ENCODE peak calls at places on chromosomes 3 and 15, in eight cellular contexts. One of them, this sample, is unnamed.

GRCh38 chr15:68994149-68994548 is 20.3 kb upstream of the NOX5 start:
- DNase-seq in ovary: no peak
- DNase-seq in lower lobe of right lung: no peak
- DNase-seq in uterus: no peak
- DNase-seq in RWPE1: peak; percentile 61
- DNase-seq in heart right ventricle: no peak
- DNase-seq in CD4-positive, alpha-beta T cell: no peak
- DNase-seq in body of pancreas: no peak
- DNase-seq in this sample: no peak

GRCh38 chr3:112676659-112677234 is 35.8 kb upstream of the CCDC80 start:
- DNase-seq in ovary: peak; percentile 46
- DNase-seq in lower lobe of right lung: peak; percentile 61
- DNase-seq in uterus: peak; percentile 58
- DNase-seq in RWPE1: peak; percentile 87
- DNase-seq in heart right ventricle: peak; percentile 24
- DNase-seq in CD4-positive, alpha-beta T cell: peak; percentile 61
- DNase-seq in body of pancreas: no peak
- DNase-seq in this sample: peak; percentile 16

GRCh38 chr3:184682671-184683070 is 29.2 kb downstream of the MAGEF1 start:
- DNase-seq in ovary: no peak
- DNase-seq in lower lobe of right lung: no peak
- DNase-seq in uterus: no peak
- DNase-seq in RWPE1: no peak
- DNase-seq in heart right ventricle: no peak
- DNase-seq in CD4-positive, alpha-beta T cell: no peak
- DNase-seq in body of pancreas: no peak
- DNase-seq in this sample: no peak

GRCh38 chr3:126558336-126559071 is at the start of gene C3orf22:
- DNase-seq in ovary: no peak
- DNase-seq in lower lobe of right lung: no peak
- DNase-seq in uterus: peak; percentile 5
- DNase-seq in RWPE1: no peak
- DNase-seq in heart right ventricle: no peak
- DNase-seq in CD4-positive, alpha-beta T cell: no peak
- DNase-seq in body of pancreas: no peak
- DNase-seq in this sample: no peak

GRCh38 chr3:93969443-93969842 is 4.3 kb downstream of the PROS1 start:
- DNase-seq in ovary: no peak
- DNase-seq in lower lobe of right lung: no peak
- DNase-seq in uterus: no peak
- DNase-seq in RWPE1: peak; percentile 39
- DNase-seq in heart right ventricle: no peak
- DNase-seq in CD4-positive, alpha-beta T cell: no peak
- DNase-seq in body of pancreas: no peak
- DNase-seq in this sample: no peak

GRCh38 chr3:171320721-171321120 is 139.5 kb downstream of the TNIK start:
- DNase-seq in ovary: no peak
- DNase-seq in lower lobe of right lung: no peak
- DNase-seq in uterus: no peak
- DNase-seq in RWPE1: no peak
- DNase-seq in heart right ventricle: no peak
- DNase-seq in CD4-positive, alpha-beta T cell: no peak
- DNase-seq in body of pancreas: no peak
- DNase-seq in this sample: no peak

GRCh38 chr3:48388966-48389365 is 16.9 kb downstream of the FBXW12 start:
- DNase-seq in ovary: no peak
- DNase-seq in lower lobe of right lung: no peak
- DNase-seq in uterus: no peak
- DNase-seq in RWPE1: no peak
- DNase-seq in heart right ventricle: no peak
- DNase-seq in CD4-positive, alpha-beta T cell: no peak
- DNase-seq in body of pancreas: no peak
- DNase-seq in this sample: no peak

GRCh38 chr3:101519685-101520365 is 6.8 kb upstream of the SENP7 start:
- DNase-seq in ovary: no peak
- DNase-seq in lower lobe of right lung: no peak
- DNase-seq in uterus: no peak
- DNase-seq in RWPE1: no peak
- DNase-seq in heart right ventricle: no peak
- DNase-seq in CD4-positive, alpha-beta T cell: no peak
- DNase-seq in body of pancreas: no peak
- DNase-seq in this sample: no peak

GRCh38 chr15:73346735-73347312 is 21.9 kb downstream of the HCN4 start:
- DNase-seq in ovary: peak; percentile 26
- DNase-seq in lower lobe of right lung: peak; percentile 76
- DNase-seq in uterus: peak; percentile 26
- DNase-seq in RWPE1: peak; percentile 73
- DNase-seq in heart right ventricle: peak; percentile 64
- DNase-seq in CD4-positive, alpha-beta T cell: peak; percentile 44
- DNase-seq in body of pancreas: peak; percentile 76
- DNase-seq in this sample: no peak

GRCh38 chr3:138078901-138079344 is 36.5 kb downstream of the DZIP1L start:
- DNase-seq in ovary: no peak
- DNase-seq in lower lobe of right lung: no peak
- DNase-seq in uterus: no peak
- DNase-seq in RWPE1: peak; percentile 83
- DNase-seq in heart right ventricle: no peak
- DNase-seq in CD4-positive, alpha-beta T cell: no peak
- DNase-seq in body of pancreas: no peak
- DNase-seq in this sample: no peak

GRCh38 chr15:28084547-28084946 is 14.6 kb downstream of the OCA2 start:
- DNase-seq in ovary: no peak
- DNase-seq in lower lobe of right lung: no peak
- DNase-seq in uterus: no peak
- DNase-seq in RWPE1: no peak
- DNase-seq in heart right ventricle: no peak
- DNase-seq in CD4-positive, alpha-beta T cell: no peak
- DNase-seq in body of pancreas: no peak
- DNase-seq in this sample: no peak

GRCh38 chr3:53255360-53255774 is 455 bp downstream of the TKT start:
- DNase-seq in ovary: no peak
- DNase-seq in lower lobe of right lung: peak; percentile 65
- DNase-seq in uterus: peak; percentile 26
- DNase-seq in RWPE1: no peak
- DNase-seq in heart right ventricle: peak; percentile 42
- DNase-seq in CD4-positive, alpha-beta T cell: peak; percentile 12
- DNase-seq in body of pancreas: peak; percentile 48
- DNase-seq in this sample: no peak

GRCh38 chr3:152190636-152191183 is 78.0 kb upstream of the MBNL1 start:
- DNase-seq in ovary: no peak
- DNase-seq in lower lobe of right lung: no peak
- DNase-seq in uterus: no peak
- DNase-seq in RWPE1: no peak
- DNase-seq in heart right ventricle: no peak
- DNase-seq in CD4-positive, alpha-beta T cell: no peak
- DNase-seq in body of pancreas: no peak
- DNase-seq in this sample: no peak

GRCh38 chr3:58575986-58576652 is 1.1 kb downstream of the FAM107A start:
- DNase-seq in ovary: no peak
- DNase-seq in lower lobe of right lung: no peak
- DNase-seq in uterus: no peak
- DNase-seq in RWPE1: no peak
- DNase-seq in heart right ventricle: no peak
- DNase-seq in CD4-positive, alpha-beta T cell: no peak
- DNase-seq in body of pancreas: no peak
- DNase-seq in this sample: no peak
- H3K27ac ChIP-seq in ovary: no peak overlapping the region
- H3K27ac ChIP-seq in lower lobe of right lung: peak overlapping the region; percentile 88
- H3K27ac ChIP-seq in uterus: peak overlapping the region; percentile 82
- H3K27ac ChIP-seq in RWPE1: no peak overlapping the region
- H3K27ac ChIP-seq in heart right ventricle: peak overlapping the region; percentile 92
- H3K27ac ChIP-seq in CD4-positive, alpha-beta T cell: no peak overlapping the region
- H3K27ac ChIP-seq in body of pancreas: peak overlapping the region; percentile 70
- H3K27ac ChIP-seq in this sample: peak overlapping the region; percentile 58

GRCh38 chr3:72487078-72487765 is 361.0 kb downstream of the SHQ1 start:
- DNase-seq in ovary: peak; percentile 20
- DNase-seq in lower lobe of right lung: peak; percentile 84
- DNase-seq in uterus: peak; percentile 58
- DNase-seq in RWPE1: peak; percentile 57
- DNase-seq in heart right ventricle: peak; percentile 46
- DNase-seq in CD4-positive, alpha-beta T cell: no peak
- DNase-seq in body of pancreas: peak; percentile 45
- DNase-seq in this sample: no peak

GRCh38 chr3:72488736-72489030 is 359.6 kb downstream of the SHQ1 start:
- DNase-seq in ovary: no peak
- DNase-seq in lower lobe of right lung: no peak
- DNase-seq in uterus: no peak
- DNase-seq in RWPE1: no peak
- DNase-seq in heart right ventricle: no peak
- DNase-seq in CD4-positive, alpha-beta T cell: no peak
- DNase-seq in body of pancreas: no peak
- DNase-seq in this sample: no peak

GRCh38 chr3:72489916-72490315 is 358.3 kb downstream of the SHQ1 start:
- DNase-seq in ovary: no peak
- DNase-seq in lower lobe of right lung: no peak
- DNase-seq in uterus: no peak
- DNase-seq in RWPE1: no peak
- DNase-seq in heart right ventricle: no peak
- DNase-seq in CD4-positive, alpha-beta T cell: no peak
- DNase-seq in body of pancreas: no peak
- DNase-seq in this sample: no peak

GRCh38 chr3:72485649-72486048 is 362.6 kb downstream of the SHQ1 start:
- DNase-seq in ovary: no peak
- DNase-seq in lower lobe of right lung: no peak
- DNase-seq in uterus: no peak
- DNase-seq in RWPE1: no peak
- DNase-seq in heart right ventricle: peak; percentile 36
- DNase-seq in CD4-positive, alpha-beta T cell: no peak
- DNase-seq in body of pancreas: no peak
- DNase-seq in this sample: no peak

GRCh38 chr3:72487946-72488735 is 360.1 kb downstream of the SHQ1 start:
- DNase-seq in ovary: no peak
- DNase-seq in lower lobe of right lung: no peak
- DNase-seq in uterus: no peak
- DNase-seq in RWPE1: no peak
- DNase-seq in heart right ventricle: no peak
- DNase-seq in CD4-positive, alpha-beta T cell: no peak
- DNase-seq in body of pancreas: no peak
- DNase-seq in this sample: no peak
- H3K27ac ChIP-seq in ovary: no peak overlapping the region
- H3K27ac ChIP-seq in lower lobe of right lung: peak overlapping the region; percentile 68
- H3K27ac ChIP-seq in uterus: no peak overlapping the region
- H3K27ac ChIP-seq in RWPE1: peak overlapping the region; percentile 69
- H3K27ac ChIP-seq in heart right ventricle: no peak overlapping the region
- H3K27ac ChIP-seq in CD4-positive, alpha-beta T cell: no peak overlapping the region
- H3K27ac ChIP-seq in body of pancreas: peak overlapping the region; percentile 10
- H3K27ac ChIP-seq in this sample: no peak overlapping the region

GRCh38 chr15:83200162-83200561 is 7.5 kb downstream of the HDGFL3 start:
- DNase-seq in ovary: no peak
- DNase-seq in lower lobe of right lung: no peak
- DNase-seq in uterus: no peak
- DNase-seq in RWPE1: no peak
- DNase-seq in heart right ventricle: no peak
- DNase-seq in CD4-positive, alpha-beta T cell: no peak
- DNase-seq in body of pancreas: no peak
- DNase-seq in this sample: no peak

GRCh38 chr15:83199288-83199687 is 8.3 kb downstream of the HDGFL3 start:
- DNase-seq in ovary: no peak
- DNase-seq in lower lobe of right lung: no peak
- DNase-seq in uterus: no peak
- DNase-seq in RWPE1: no peak
- DNase-seq in heart right ventricle: no peak
- DNase-seq in CD4-positive, alpha-beta T cell: no peak
- DNase-seq in body of pancreas: no peak
- DNase-seq in this sample: no peak

GRCh38 chr15:83198476-83198875 is 9.1 kb downstream of the HDGFL3 start:
- DNase-seq in ovary: no peak
- DNase-seq in lower lobe of right lung: no peak
- DNase-seq in uterus: no peak
- DNase-seq in RWPE1: no peak
- DNase-seq in heart right ventricle: no peak
- DNase-seq in CD4-positive, alpha-beta T cell: no peak
- DNase-seq in body of pancreas: no peak
- DNase-seq in this sample: no peak

GRCh38 chr15:83203543-83203942 is 4.1 kb downstream of the HDGFL3 start:
- DNase-seq in ovary: no peak
- DNase-seq in lower lobe of right lung: no peak
- DNase-seq in uterus: no peak
- DNase-seq in RWPE1: no peak
- DNase-seq in heart right ventricle: no peak
- DNase-seq in CD4-positive, alpha-beta T cell: no peak
- DNase-seq in body of pancreas: no peak
- DNase-seq in this sample: no peak

DNA sequence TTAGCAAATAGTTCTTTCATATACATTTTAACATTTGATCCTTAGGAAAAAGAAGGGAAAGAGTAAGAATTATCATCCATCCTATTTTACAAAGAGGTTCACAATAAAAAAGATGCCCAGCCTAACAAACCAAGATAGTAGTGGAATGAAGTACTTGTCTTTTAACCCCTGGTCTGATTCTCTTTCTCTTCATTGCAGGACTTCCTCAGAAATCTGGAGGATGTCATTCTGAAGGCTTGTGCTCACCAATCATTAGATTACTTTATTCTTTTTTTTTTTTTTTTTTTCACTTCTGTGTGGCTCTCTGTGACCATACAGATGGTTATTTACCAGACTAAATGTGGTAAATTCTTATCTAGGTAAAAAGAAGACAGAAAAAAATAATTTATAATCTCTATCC is 7.0 kb downstream of the HDGFL3 start:
- DNase-seq in ovary: no peak
- DNase-seq in lower lobe of right lung: no peak
- DNase-seq in uterus: no peak
- DNase-seq in RWPE1: no peak
- DNase-seq in heart right ventricle: no peak
- DNase-seq in CD4-positive, alpha-beta T cell: no peak
- DNase-seq in body of pancreas: no peak
- DNase-seq in this sample: no peak
- H3K27ac ChIP-seq in ovary: no peak overlapping the region
- H3K27ac ChIP-seq in lower lobe of right lung: no peak overlapping the region
- H3K27ac ChIP-seq in uterus: no peak overlapping the region
- H3K27ac ChIP-seq in RWPE1: no peak overlapping the region
- H3K27ac ChIP-seq in heart right ventricle: no peak overlapping the region
- H3K27ac ChIP-seq in CD4-positive, alpha-beta T cell: no peak overlapping the region
- H3K27ac ChIP-seq in body of pancreas: no peak overlapping the region
- H3K27ac ChIP-seq in this sample: no peak overlapping the region

DNA sequence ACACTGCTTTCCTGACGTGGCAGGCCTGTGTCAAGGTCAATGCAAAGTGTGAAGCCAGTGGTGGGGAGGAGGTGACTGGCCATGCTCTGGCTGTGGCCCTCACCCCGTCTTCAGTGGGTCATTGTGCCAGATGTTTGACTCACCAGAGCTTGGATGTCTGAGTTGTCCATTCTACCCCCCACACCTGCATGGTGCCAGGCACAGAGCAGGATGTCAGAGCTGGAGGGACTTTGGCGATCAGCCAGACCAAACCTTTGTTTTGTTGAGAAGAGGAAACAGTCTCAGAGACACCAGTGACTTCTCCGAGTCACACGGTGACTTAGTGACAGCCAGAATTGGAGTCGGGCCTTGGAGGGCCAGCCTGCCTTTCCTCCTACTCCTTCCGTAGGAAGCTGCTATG is 49.5 kb downstream of the SMAD6 start:
- DNase-seq in ovary: no peak
- DNase-seq in lower lobe of right lung: no peak
- DNase-seq in uterus: no peak
- DNase-seq in RWPE1: no peak
- DNase-seq in heart right ventricle: no peak
- DNase-seq in CD4-positive, alpha-beta T cell: peak; percentile 12
- DNase-seq in body of pancreas: no peak
- DNase-seq in this sample: no peak
- H3K27ac ChIP-seq in ovary: no peak overlapping the region
- H3K27ac ChIP-seq in lower lobe of right lung: no peak overlapping the region
- H3K27ac ChIP-seq in uterus: no peak overlapping the region
- H3K27ac ChIP-seq in RWPE1: peak overlapping the region; percentile 13
- H3K27ac ChIP-seq in heart right ventricle: peak overlapping the region; percentile 44
- H3K27ac ChIP-seq in CD4-positive, alpha-beta T cell: no peak overlapping the region
- H3K27ac ChIP-seq in body of pancreas: peak overlapping the region; percentile 41
- H3K27ac ChIP-seq in this sample: no peak overlapping the region

GRCh38 chr3:17443142-17443541 is 299.3 kb downstream of the TBC1D5 start:
- DNase-seq in ovary: no peak
- DNase-seq in lower lobe of right lung: no peak
- DNase-seq in uterus: no peak
- DNase-seq in RWPE1: no peak
- DNase-seq in heart right ventricle: no peak
- DNase-seq in CD4-positive, alpha-beta T cell: no peak
- DNase-seq in body of pancreas: no peak
- DNase-seq in this sample: no peak
- H3K27ac ChIP-seq in ovary: no peak overlapping the region
- H3K27ac ChIP-seq in lower lobe of right lung: no peak overlapping the region
- H3K27ac ChIP-seq in uterus: no peak overlapping the region
- H3K27ac ChIP-seq in RWPE1: no peak overlapping the region
- H3K27ac ChIP-seq in heart right ventricle: no peak overlapping the region
- H3K27ac ChIP-seq in CD4-positive, alpha-beta T cell: no peak overlapping the region
- H3K27ac ChIP-seq in body of pancreas: no peak overlapping the region
- H3K27ac ChIP-seq in this sample: no peak overlapping the region